ENCODE peak calls at places on chromosomes 7 and 10, in eight cellular contexts. K is dorsolateral prefrontal cortex; L is effector CD4-positive, alpha-beta T cell; E is HEK293T; N is T follicular helper cell; T is COLO829; M is Right ventricle myocardium superior; F is cardiac muscle cell. Z is an unnamed sample.

GRCh38 chr10:18102404-18102803 is 37.8 kb upstream of the CACNB2 start:
- DNase-seq in M (no peak), F (no peak), N (no peak), K (no peak), T (no peak), L (no peak), E (no peak), Z (no peak)

GRCh38 chr7:128940494-128941322 is 3.0 kb downstream of the IRF5 start:
- DNase-seq in N (no peak), K (no peak), F (no peak), E (no peak), L (no peak), M (peak), T (no peak), Z (peak)

GRCh38 chr10:78802866-78803265 is 265.9 kb upstream of the ZMIZ1 start:
- DNase-seq in F (no peak), K (no peak), T (no peak), L (no peak), N (no peak), M (peak), E (no peak), Z (peak)

GRCh38 chr10:132526676-132527075 is 10.9 kb upstream of the INPP5A start:
- DNase-seq in T (no peak), F (no peak), K (no peak), E (no peak), L (no peak), N (no peak), M (peak), Z (peak)

GRCh38 chr7:142869434-142869833 is 14.6 kb downstream of the EPHB6 start:
- DNase-seq in F (no peak), K (no peak), E (no peak), T (no peak), L (no peak), N (no peak), M (no peak), Z (no peak)

GRCh38 chr7:36514289-36515243 is 124.9 kb downstream of the ANLN start:
- DNase-seq in L (no peak), F (no peak), K (peak), M (no peak), T (no peak), N (no peak), E (no peak), Z (no peak)

GRCh38 chr10:131933016-131933694 is 32.3 kb downstream of the PPP2R2D start:
- DNase-seq in L (no peak), N (no peak), M (no peak), K (no peak), E (peak), T (no peak), F (no peak), Z (no peak)

GRCh38 chr7:79182283-79182682 is 271.2 kb downstream of the MAGI2 start:
- DNase-seq in K (no peak), E (no peak), T (no peak), M (no peak), N (no peak), F (no peak), L (no peak), Z (no peak)

GRCh38 chr10:35884657-35885071 is 242.6 kb upstream of the FZD8 start:
- DNase-seq in E (peak), K (no peak), T (no peak), M (no peak), N (no peak), F (peak), L (no peak), Z (no peak)

GRCh38 chr10:87505366-87506113 is 847 bp downstream of the MINPP1 start:
- DNase-seq in L (peak), K (peak), M (peak), E (peak), N (peak), F (peak), T (peak), Z (no peak)

GRCh38 chr7:119175916-119176627 is 951.6 kb downstream of the ANKRD7 start:
- DNase-seq in L (no peak), N (no peak), T (peak), K (peak), M (no peak), E (peak), F (peak), Z (no peak)

GRCh38 chr7:152894295-152895170 is 135.0 kb downstream of the ACTR3B start:
- DNase-seq in K (no peak), M (no peak), E (peak), L (no peak), F (peak), T (peak), N (no peak), Z (no peak)

GRCh38 chr7:46908770-46909169 is 673.1 kb downstream of the TNS3 start:
- DNase-seq in E (no peak), N (no peak), T (peak), L (no peak), M (no peak), K (no peak), F (no peak), Z (no peak)

GRCh38 chr7:101410743-101411476 is 48.2 kb downstream of the COL26A1 start:
- DNase-seq in L (peak), M (no peak), F (peak), N (peak), E (peak), K (no peak), T (peak), Z (no peak)

GRCh38 chr10:114375082-114375481 is 29.2 kb downstream of the AFAP1L2 start:
- DNase-seq in K (no peak), M (no peak), L (no peak), T (no peak), E (no peak), N (no peak), F (no peak), Z (no peak)

GRCh38 chr10:404341-404740 is 269.1 kb downstream of the ZMYND11 start:
- DNase-seq in M (no peak), L (no peak), E (no peak), T (no peak), N (no peak), K (no peak), F (no peak), Z (no peak)

GRCh38 chr10:27558612-27559020 is 54.5 kb downstream of the RAB18 start:
- DNase-seq in E (peak), L (no peak), M (no peak), T (peak), K (no peak), N (no peak), F (peak), Z (no peak)

GRCh38 chr10:119189811-119190282 is 11.2 kb upstream of the PRDX3 start:
- DNase-seq in M (no peak), F (no peak), T (peak), K (peak), N (no peak), E (no peak), L (no peak), Z (no peak)

GRCh38 chr10:77641788-77642397 is 4.3 kb upstream of the KCNMA1 start:
- DNase-seq in L (peak), F (peak), T (peak), K (peak), M (no peak), N (peak), E (peak), Z (no peak)

GRCh38 chr7:81833401-81833800 is 63.6 kb upstream of the HGF start:
- DNase-seq in M (no peak), F (no peak), K (no peak), E (no peak), N (no peak), T (no peak), L (no peak), Z (no peak)

GRCh38 chr7:148116954-148117353 is 473.6 kb upstream of the C7orf33 start:
- DNase-seq in F (no peak), E (no peak), N (no peak), K (no peak), L (no peak), M (no peak), T (no peak), Z (no peak)